ENCODE peak calls at places on chromosomes 4 and X, in ten cellular contexts. F is keratinocyte, H is left ventricle myocardium inferior, Y is ovary, M is GM23338, X is progenitor cell of endocrine pancreas, B is epithelial cell of esophagus, G is stomach, L is OCI-LY7, Z is body of pancreas. V is an unnamed sample.
A peak's percentile ranks its signal among the peaks of the same experiment; 100 is the strongest.

GRCh38 chr4:72489267-72489666 is 79.8 kb downstream of the ADAMTS3 start:
- DNase-seq in F (peak; percentile 28), H (no peak), Y (no peak), M (no peak), X (no peak), B (peak; percentile 93), G (no peak), L (no peak), Z (no peak), V (no peak)

GRCh38 chr4:91256043-91256442 is 1047.7 kb upstream of the GRID2 start:
- DNase-seq in F (no peak), H (no peak), Y (no peak), M (peak; percentile 82), X (no peak), B (peak; percentile 1), G (no peak), L (no peak), Z (no peak), V (no peak)

GRCh38 chr4:6560416-6561172 is 14.4 kb upstream of the MAN2B2 start:
- DNase-seq in F (no peak), H (no peak), Y (no peak), M (no peak), X (no peak), B (peak; percentile 27), G (no peak), L (no peak), Z (no peak), V (no peak)

GRCh38 chr4:84530871-84531270 is 31.8 kb upstream of the NKX6-1 start:
- DNase-seq in F (no peak), H (no peak), Y (no peak), M (no peak), X (no peak), B (peak; percentile 41), G (no peak), L (no peak), Z (no peak), V (no peak)

GRCh38 chrX:38052096-38052495 is 45.7 kb downstream of the SYTL5 start:
- DNase-seq in F (peak; percentile 45), H (no peak), Y (no peak), M (no peak), X (no peak), B (peak; percentile 88), G (no peak), L (no peak), Z (no peak), V (peak; percentile 8)

GRCh38 chrX:100731441-100732281 is at the start of gene SYTL4:
- DNase-seq in F (no peak), H (peak; percentile 23), Y (peak; percentile 71), M (peak; percentile 60), X (peak; percentile 21), B (peak; percentile 5), G (peak; percentile 37), L (no peak), Z (peak; percentile 7), V (no peak)

GRCh38 chr4:95170176-95170575 is 378.6 kb downstream of the UNC5C start:
- DNase-seq in F (no peak), H (no peak), Y (no peak), M (no peak), X (no peak), B (no peak), G (no peak), L (no peak), Z (no peak), V (no peak)

GRCh38 chrX:141903400-141904155 is at the start of gene MAGEC1:
- DNase-seq in F (no peak), H (no peak), Y (no peak), M (no peak), X (no peak), B (no peak), G (no peak), L (no peak), Z (no peak), V (no peak)

GRCh38 chr4:85952518-85952917 is 407.3 kb downstream of the MAPK10 start:
- DNase-seq in F (no peak), H (no peak), Y (no peak), M (no peak), X (no peak), B (peak; percentile 48), G (no peak), L (no peak), Z (no peak), V (no peak)

GRCh38 chr4:137253949-137254348 is 278.3 kb downstream of the PCDH18 start:
- DNase-seq in F (no peak), H (no peak), Y (no peak), M (no peak), X (no peak), B (peak; percentile 23), G (no peak), L (no peak), Z (no peak), V (no peak)

GRCh38 chr4:160194716-160195115 is 1091.8 kb downstream of the RAPGEF2 start:
- DNase-seq in F (no peak), H (no peak), Y (no peak), M (peak; percentile 0), X (no peak), B (no peak), G (no peak), L (no peak), Z (no peak), V (no peak)

GRCh38 chr4:186749611-186750281 is 26.1 kb upstream of the FAT1 start:
- DNase-seq in F (no peak), H (no peak), Y (no peak), M (no peak), X (no peak), B (no peak), G (no peak), L (no peak), Z (no peak), V (no peak)

GRCh38 chr4:915595-915994 is 16.5 kb downstream of the GAK start:
- DNase-seq in F (no peak), H (no peak), Y (no peak), M (no peak), X (no peak), B (no peak), G (no peak), L (peak; percentile 33), Z (no peak), V (peak; percentile 25)

GRCh38 chr4:14269824-14270223 is 642.3 kb upstream of the BOD1L1 start:
- DNase-seq in F (no peak), H (no peak), Y (no peak), M (no peak), X (no peak), B (no peak), G (no peak), L (no peak), Z (peak; percentile 43), V (no peak)

GRCh38 chrX:18997916-18998315 is 14.0 kb upstream of the PHKA2 start:
- DNase-seq in F (no peak), H (no peak), Y (no peak), M (peak; percentile 46), X (no peak), B (no peak), G (no peak), L (no peak), Z (no peak), V (no peak)

GRCh38 chr4:181437895-181438294 is 805.3 kb upstream of the TENM3 start:
- DNase-seq in F (no peak), H (no peak), Y (no peak), M (peak; percentile 17), X (no peak), B (no peak), G (no peak), L (no peak), Z (no peak), V (no peak)
- TF ChIP-seq CTCF in F (no peak), H (no peak), Y (no peak), M (peak; percentile 29), X (no peak), B (no peak), G (no peak), L (no peak), Z (no peak), V (no peak)

GRCh38 chrX:107429090-107429489 is 20.4 kb upstream of the FRMPD3 start:
- DNase-seq in F (no peak), H (no peak), Y (no peak), M (peak; percentile 42), X (no peak), B (peak; percentile 35), G (no peak), L (peak; percentile 53), Z (peak; percentile 57), V (no peak)
- TF ChIP-seq CTCF in F (peak; percentile 55), H (peak; percentile 15), Y (no peak), M (peak; percentile 38), X (peak; percentile 43), B (peak; percentile 47), G (no peak), L (peak; percentile 64), Z (peak; percentile 10), V (peak; percentile 35)

GRCh38 chrX:57817302-57817701 is 93.0 kb downstream of the ZXDA start:
- DNase-seq in F (no peak), H (no peak), Y (no peak), M (peak; percentile 5), X (no peak), B (no peak), G (no peak), L (peak; percentile 19), Z (no peak), V (no peak)
- TF ChIP-seq CTCF in F (peak; percentile 25), H (peak; percentile 55), Y (no peak), M (peak; percentile 56), X (peak; percentile 31), B (peak; percentile 32), G (no peak), L (peak; percentile 72), Z (no peak), V (peak; percentile 33)

GRCh38 chrX:120857240-120857639 is 18.4 kb downstream of the CT47B1 start:
- DNase-seq in F (no peak), H (no peak), Y (no peak), M (peak; percentile 88), X (no peak), B (peak; percentile 3), G (no peak), L (peak; percentile 16), Z (no peak), V (peak; percentile 6)
- TF ChIP-seq CTCF in F (no peak), H (no peak), Y (no peak), M (peak; percentile 52), X (peak; percentile 8), B (peak; percentile 4), G (no peak), L (peak; percentile 45), Z (no peak), V (no peak)

GRCh38 chr4:110619401-110620247 is 3.3 kb downstream of the PITX2 start:
- DNase-seq in F (no peak), H (no peak), Y (no peak), M (peak; percentile 82), X (no peak), B (no peak), G (no peak), L (no peak), Z (no peak), V (no peak)

GRCh38 chr4:110621328-110621812 is 1.5 kb downstream of the PITX2 start:
- DNase-seq in F (no peak), H (no peak), Y (no peak), M (peak; percentile 21), X (no peak), B (no peak), G (no peak), L (peak; percentile 32), Z (no peak), V (no peak)

GRCh38 chr4:110619001-110619350 is 3.9 kb downstream of the PITX2 start:
- DNase-seq in F (no peak), H (no peak), Y (no peak), M (no peak), X (no peak), B (no peak), G (no peak), L (no peak), Z (no peak), V (no peak)

GRCh38 chr4:110621839-110622751 is 782 bp downstream of the PITX2 start:
- DNase-seq in F (no peak), H (no peak), Y (no peak), M (peak; percentile 66), X (no peak), B (no peak), G (no peak), L (peak; percentile 36), Z (no peak), V (no peak)

GRCh38 chr4:110620352-110621327 is 2.2 kb downstream of the PITX2 start:
- DNase-seq in F (no peak), H (no peak), Y (no peak), M (peak; percentile 88), X (peak; percentile 60), B (peak; percentile 24), G (no peak), L (peak; percentile 67), Z (no peak), V (no peak)
- TF ChIP-seq CTCF in F (no peak), H (no peak), Y (no peak), M (peak; percentile 18), X (peak; percentile 37), B (no peak), G (no peak), L (peak; percentile 49), Z (no peak), V (no peak)

V was measured in activated CD8-positive, alpha-beta T cell treated with anti-CD3 and anti-CD28 coated beads for 36 hours.